ENCODE peak calls at places on chromosomes 2 and 18, in five cellular contexts. P, N, J, K and Y are unnamed samples.

GRCh38 chr2:127083819-127084503 is 23.0 kb downstream of the BIN1 start:
- DNase-seq in N (no peak), K (no peak), P (no peak), J (peak; percentile 37), Y (no peak)

GRCh38 chr2:219868635-219869034 is 241.2 kb downstream of the SLC4A3 start:
- DNase-seq in P (no peak), K (no peak), N (no peak), J (peak; percentile 65), Y (no peak)

GRCh38 chr2:149472413-149472812 is 115.2 kb downstream of the MMADHC start:
- DNase-seq in N (no peak), K (no peak), P (no peak), J (no peak), Y (no peak)

GRCh38 chr2:200319587-200320337 is 13.3 kb downstream of the SPATS2L start:
- DNase-seq in K (peak; percentile 51), P (no peak), J (peak; percentile 78), N (no peak), Y (no peak)

GRCh38 chr2:109215866-109216265 is 86.9 kb downstream of the SH3RF3 start:
- DNase-seq in P (no peak), K (no peak), N (no peak), J (no peak), Y (no peak)

GRCh38 chr2:30691948-30692828 is 115.1 kb downstream of the CAPN13 start:
- DNase-seq in P (no peak), N (no peak), K (no peak), J (peak; percentile 29), Y (no peak)

GRCh38 chr2:10495311-10495987 is 47.3 kb upstream of the ODC1 start:
- DNase-seq in K (no peak), N (no peak), P (no peak), J (no peak), Y (no peak)

GRCh38 chr18:48796491-48797205 is 154.1 kb downstream of the SMAD7 start:
- DNase-seq in J (no peak), P (no peak), K (no peak), N (no peak), Y (no peak)

GRCh38 chr2:238139141-238139840 is 823 bp downstream of the KLHL30 start:
- DNase-seq in N (no peak), P (no peak), K (no peak), J (no peak), Y (no peak)